ENCODE peak calls at places on chromosomes 5 and 9, in four cellular contexts. S, D, J and P are unnamed samples.

GRCh38 chr5:150339165-150339564 is 18.3 kb upstream of the TCOF1 start:
- DNase-seq in S (no peak), D (no peak), J (no peak), P (no peak)

GRCh38 chr5:143243103-143243502 is 160.4 kb downstream of the NR3C1 start:
- DNase-seq in S (no peak), D (no peak), J (no peak), P (no peak)

GRCh38 chr9:113343732-113344231 is 3.7 kb upstream of the WDR31 start:
- DNase-seq in S (peak; percentile 91), D (no peak), J (peak; percentile 76), P (no peak)

GRCh38 chr5:77312411-77312810 is 101.9 kb downstream of the PDE8B start:
- DNase-seq in S (peak; percentile 47), D (no peak), J (no peak), P (no peak)

GRCh38 chr9:31736581-31737179 is 647.8 kb upstream of the ACO1 start:
- DNase-seq in S (no peak), D (no peak), J (no peak), P (no peak)

GRCh38 chr9:88682431-88682831 is 147.5 kb downstream of the NXNL2 start:
- DNase-seq in S (no peak), D (no peak), J (no peak), P (no peak)

GRCh38 chr9:8255852-8256251 is 456.3 kb upstream of the DMAC1 start:
- DNase-seq in S (no peak), D (no peak), J (no peak), P (no peak)

GRCh38 chr9:35110327-35110758 is 5.3 kb downstream of the ATOSB start:
- DNase-seq in S (peak; percentile 49), D (no peak), J (peak; percentile 26), P (no peak)

GRCh38 chr5:23284656-23285055 is 222.8 kb upstream of the PRDM9 start:
- DNase-seq in S (no peak), D (no peak), J (no peak), P (no peak)

GRCh38 chr5:135194573-135195266 is 160.7 kb upstream of the PITX1 start:
- DNase-seq in S (peak; percentile 23), D (no peak), J (peak; percentile 15), P (no peak)

GRCh38 chr9:21679432-21679831 is 123.0 kb upstream of the MTAP start:
- DNase-seq in S (peak; percentile 74), D (no peak), J (no peak), P (no peak)

GRCh38 chr5:176687881-176688280 is 40.6 kb downstream of the TSPAN17 start:
- DNase-seq in S (no peak), D (no peak), J (no peak), P (no peak)

GRCh38 chr5:12566441-12566840 is 662.2 kb upstream of the CTNND2 start:
- DNase-seq in S (no peak), D (no peak), J (no peak), P (no peak)

GRCh38 chr5:157608972-157609565 is 33.5 kb upstream of the ADAM19 start:
- DNase-seq in S (peak; percentile 34), D (no peak), J (no peak), P (no peak)

GRCh38 chr5:43486353-43486752 is 2.7 kb upstream of the TMEM267 start:
- DNase-seq in S (no peak), D (no peak), J (no peak), P (no peak)

GRCh38 chr9:5920860-5921328 is 30.2 kb downstream of the MLANA start:
- DNase-seq in S (no peak), D (no peak), J (no peak), P (no peak)

GRCh38 chr9:130660683-130661460 is 3.5 kb upstream of the PRDM12 start:
- DNase-seq in S (no peak), D (no peak), J (no peak), P (peak; percentile 64)

GRCh38 chr5:96927008-96927407 is 8.9 kb upstream of the LNPEP start:
- DNase-seq in S (peak; percentile 67), D (no peak), J (no peak), P (no peak)

GRCh38 chr9:84229186-84229585 is 111.4 kb downstream of the SLC28A3 start:
- DNase-seq in S (no peak), D (no peak), J (no peak), P (no peak)

GRCh38 chr9:10048994-10049393 is 563.8 kb downstream of the PTPRD start:
- DNase-seq in S (no peak), D (no peak), J (no peak), P (no peak)

GRCh38 chr5:82313016-82313415 is 34.9 kb upstream of the RPS23 start:
- DNase-seq in S (peak; percentile 30), D (no peak), J (no peak), P (no peak)

GRCh38 chr5:122126177-122126701 is 3.1 kb upstream of the ZNF474 start:
- DNase-seq in S (peak; percentile 50), D (no peak), J (no peak), P (no peak)

GRCh38 chr5:37005946-37006540 is 129.5 kb downstream of the NIPBL start:
- DNase-seq in S (peak; percentile 55), D (no peak), J (no peak), P (no peak)
- TF ChIP-seq CTCF in S (peak; percentile 61), D (peak; percentile 56), J (peak; percentile 42), P (peak; percentile 72)

GRCh38 chr5:140883927-140884697 is 2.2 kb downstream of the PCDHA13 start:
- DNase-seq in S (no peak), D (no peak), J (no peak), P (no peak)

GRCh38 chr5:140883373-140883772 is 1.4 kb downstream of the PCDHA13 start:
- DNase-seq in S (no peak), D (no peak), J (no peak), P (no peak)

GRCh38 chr5:140877262-140877581 is 2.1 kb downstream of the PCDHA12 start:
- DNase-seq in S (no peak), D (no peak), J (no peak), P (no peak)

GRCh38 chr5:140882591-140882899 is 621 bp downstream of the PCDHA13 start:
- DNase-seq in S (no peak), D (no peak), J (no peak), P (no peak)

DNA sequence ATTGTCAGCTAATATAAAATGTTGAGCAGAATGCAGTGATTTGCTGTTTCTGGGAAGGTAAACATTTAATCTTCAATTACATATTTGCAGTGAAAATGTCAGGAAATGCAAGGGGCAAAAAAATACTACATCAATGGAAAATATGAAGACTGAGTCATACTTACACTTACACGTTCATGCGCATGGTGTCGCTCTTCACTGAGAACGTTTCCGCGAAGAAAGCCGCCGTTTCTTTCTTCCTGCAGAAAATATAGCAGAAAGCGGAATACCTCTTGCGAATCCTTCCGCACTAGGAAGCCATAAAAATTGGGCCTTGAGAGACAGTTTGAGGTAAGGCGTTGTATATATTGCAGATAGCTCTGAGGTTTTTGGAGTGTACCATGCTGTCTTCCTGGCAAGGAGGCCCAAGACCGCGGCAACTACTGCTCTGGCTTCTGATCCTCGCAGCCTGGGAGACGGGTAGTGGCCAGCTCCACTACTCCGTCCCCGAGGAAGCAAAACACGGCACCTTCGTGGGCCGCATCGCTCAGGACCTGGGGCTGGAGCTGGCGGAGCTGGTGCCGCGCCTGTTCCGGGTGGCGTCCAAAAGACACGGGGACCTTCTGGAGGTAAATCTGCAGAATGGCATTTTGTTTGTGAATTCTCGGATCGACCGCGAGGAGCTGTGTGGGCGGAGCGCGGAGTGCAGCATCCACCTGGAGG is at the start of gene PCDHA13:
- DNase-seq in S (peak; percentile 5), D (no peak), J (no peak), P (no peak)
- TF ChIP-seq CTCF in S (no peak), D (no peak), J (no peak), P (no peak)

GRCh38 chr5:58459860-58460726 is at the start of gene PLK2:
- DNase-seq in S (peak; percentile 98), D (peak; percentile 89), J (peak; percentile 96), P (peak; percentile 83)
- TF ChIP-seq CTCF in S (peak; percentile 43), D (no peak), J (peak; percentile 40), P (peak; percentile 50)

DNA sequence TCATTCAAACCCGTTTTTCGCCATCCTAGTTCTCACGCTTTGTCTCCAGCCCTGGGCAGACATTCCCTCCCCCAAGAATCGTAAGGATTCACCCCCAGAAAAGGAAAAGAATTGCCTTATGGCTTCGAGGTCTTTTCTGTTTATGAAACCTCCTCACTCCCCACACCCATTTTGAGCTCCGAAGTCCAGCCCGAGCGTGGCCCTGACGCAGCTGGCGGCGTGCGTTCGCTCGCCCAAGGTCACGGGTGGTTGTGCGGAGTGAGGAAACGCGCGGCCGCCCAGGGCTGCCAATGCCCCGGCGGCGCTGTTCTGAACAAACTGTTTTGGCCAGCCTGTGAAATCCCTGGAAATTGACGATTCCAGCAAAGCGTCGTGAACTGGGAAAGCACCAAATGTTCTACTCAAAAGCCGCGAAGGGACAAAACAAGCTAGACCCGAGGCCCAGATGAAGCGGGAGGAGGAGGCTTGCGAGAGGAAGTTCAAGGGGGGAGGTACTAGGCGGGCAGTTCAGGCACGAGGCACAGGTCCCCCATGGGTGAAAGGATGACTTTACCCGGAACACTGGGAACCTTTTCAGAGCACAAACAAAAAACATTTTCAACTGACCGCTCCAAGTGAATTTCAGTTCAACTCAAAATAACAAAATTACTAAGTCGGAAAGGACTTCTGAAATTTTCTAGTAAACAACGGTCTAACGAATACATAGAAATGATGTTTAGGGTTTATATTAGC is 683 bp upstream of the ZFAND5 start:
- DNase-seq in S (peak; percentile 93), D (peak; percentile 45), J (peak; percentile 85), P (peak; percentile 57)
- TF ChIP-seq CTCF in S (peak; percentile 28), D (no peak), J (no peak), P (no peak)

GRCh38 chr9:96078866-96079505 is 203.5 kb downstream of the ERCC6L2 start:
- DNase-seq in S (peak; percentile 23), D (no peak), J (no peak), P (no peak)
- TF ChIP-seq CTCF in S (no peak), D (no peak), J (peak; percentile 10), P (no peak)

GRCh38 chr5:112366987-112367386 is 52.1 kb downstream of the EPB41L4A start:
- DNase-seq in S (peak; percentile 11), D (no peak), J (no peak), P (no peak)

GRCh38 chr5:112372543-112372942 is 46.5 kb downstream of the EPB41L4A start:
- DNase-seq in S (no peak), D (no peak), J (no peak), P (no peak)

GRCh38 chr5:112371054-112371453 is 48.0 kb downstream of the EPB41L4A start:
- DNase-seq in S (no peak), D (no peak), J (no peak), P (no peak)

DNA sequence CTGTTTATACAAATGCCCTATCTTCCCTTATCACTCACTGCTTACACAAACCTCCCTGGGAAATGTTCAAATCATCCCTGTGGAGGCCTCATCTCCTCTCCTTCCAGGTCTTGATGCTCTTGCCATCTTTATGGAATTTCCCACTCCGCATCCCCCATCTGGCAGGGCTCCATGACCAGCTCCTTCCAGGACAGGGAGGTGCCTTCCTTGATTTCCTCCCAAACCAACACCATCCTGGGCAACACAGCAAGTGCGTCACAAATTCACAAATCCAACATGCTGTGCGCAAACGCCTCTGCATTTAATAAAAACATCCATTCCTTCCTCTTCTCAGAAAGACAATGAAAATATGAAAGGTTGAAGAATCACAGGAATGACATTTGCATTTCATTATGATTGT is 51.7 kb downstream of the EPB41L4A start:
- DNase-seq in S (no peak), D (no peak), J (no peak), P (no peak)
- TF ChIP-seq CTCF in S (no peak), D (no peak), J (no peak), P (no peak)

GRCh38 chr5:131068893-131069643 is 96.0 kb downstream of the HINT1 start:
- DNase-seq in S (peak; percentile 6), D (peak; percentile 56), J (no peak), P (no peak)
- TF ChIP-seq CTCF in S (no peak), D (peak; percentile 30), J (no peak), P (no peak)